ENCODE peak calls at places on chromosome 18, in six cellular contexts. R is tibial artery, W is stomach, F is HL-60, H is astrocyte, U is spleen. T is an unnamed sample.
A peak's percentile ranks its signal among the peaks of the same experiment; 100 is the strongest.

GRCh38 chr18:63831080-63831788 is 56.0 kb downstream of the SERPINB7 start:
- DNase-seq in R (no peak), W (no peak), F (peak; percentile 89), H (peak; percentile 84), U (no peak), T (no peak)

GRCh38 chr18:493974-494601 is 6.4 kb downstream of the COLEC12 start:
- DNase-seq in R (no peak), W (no peak), F (no peak), H (no peak), U (no peak), T (no peak)

GRCh38 chr18:321839-322467 is 54.1 kb upstream of the THOC1 start:
- DNase-seq in R (no peak), W (no peak), F (no peak), H (no peak), U (no peak), T (no peak)

GRCh38 chr18:35470440-35470839 is 27.3 kb downstream of the INO80C start:
- DNase-seq in R (no peak), W (peak; percentile 52), F (no peak), H (no peak), U (no peak), T (no peak)

GRCh38 chr18:55859116-55859515 is 271.1 kb upstream of the TCF4 start:
- DNase-seq in R (no peak), W (no peak), F (no peak), H (no peak), U (no peak), T (no peak)

GRCh38 chr18:50707841-50708240 is 112.0 kb downstream of the MRO start:
- DNase-seq in R (peak; percentile 39), W (no peak), F (no peak), H (no peak), U (peak; percentile 2), T (no peak)

GRCh38 chr18:51666717-51667320 is 469.3 kb upstream of the MEX3C start:
- DNase-seq in R (no peak), W (peak; percentile 31), F (no peak), H (peak; percentile 1), U (no peak), T (peak; percentile 70)

GRCh38 chr18:30634249-30634648 is 408.3 kb downstream of the DSC3 start:
- DNase-seq in R (no peak), W (no peak), F (no peak), H (no peak), U (no peak), T (no peak)

GRCh38 chr18:35290070-35290735 is at the start of gene ZSCAN30:
- DNase-seq in R (peak; percentile 94), W (peak; percentile 96), F (peak; percentile 98), H (peak; percentile 90), U (peak; percentile 98), T (peak; percentile 96)

GRCh38 chr18:47847635-47848034 is 82.8 kb downstream of the SMAD2 start:
- DNase-seq in R (no peak), W (no peak), F (no peak), H (no peak), U (no peak), T (no peak)

GRCh38 chr18:10927980-10928605 is 221.3 kb downstream of the PIEZO2 start:
- DNase-seq in R (no peak), W (no peak), F (no peak), H (peak; percentile 36), U (no peak), T (no peak)

GRCh38 chr18:59884331-59884730 is 15.5 kb upstream of the PMAIP1 start:
- DNase-seq in R (no peak), W (no peak), F (no peak), H (no peak), U (no peak), T (no peak)

GRCh38 chr18:48929951-48930713 is 20.6 kb downstream of the SMAD7 start:
- DNase-seq in R (peak; percentile 59), W (peak; percentile 74), F (no peak), H (peak; percentile 89), U (no peak), T (peak; percentile 90)
- H3K4me3 ChIP-seq in R (peak overlapping the region; percentile 42), W (peak overlapping the region; percentile 12), F (no peak overlapping the region), H (no peak overlapping the region), U (no peak overlapping the region), T (no peak overlapping the region)

DNA sequence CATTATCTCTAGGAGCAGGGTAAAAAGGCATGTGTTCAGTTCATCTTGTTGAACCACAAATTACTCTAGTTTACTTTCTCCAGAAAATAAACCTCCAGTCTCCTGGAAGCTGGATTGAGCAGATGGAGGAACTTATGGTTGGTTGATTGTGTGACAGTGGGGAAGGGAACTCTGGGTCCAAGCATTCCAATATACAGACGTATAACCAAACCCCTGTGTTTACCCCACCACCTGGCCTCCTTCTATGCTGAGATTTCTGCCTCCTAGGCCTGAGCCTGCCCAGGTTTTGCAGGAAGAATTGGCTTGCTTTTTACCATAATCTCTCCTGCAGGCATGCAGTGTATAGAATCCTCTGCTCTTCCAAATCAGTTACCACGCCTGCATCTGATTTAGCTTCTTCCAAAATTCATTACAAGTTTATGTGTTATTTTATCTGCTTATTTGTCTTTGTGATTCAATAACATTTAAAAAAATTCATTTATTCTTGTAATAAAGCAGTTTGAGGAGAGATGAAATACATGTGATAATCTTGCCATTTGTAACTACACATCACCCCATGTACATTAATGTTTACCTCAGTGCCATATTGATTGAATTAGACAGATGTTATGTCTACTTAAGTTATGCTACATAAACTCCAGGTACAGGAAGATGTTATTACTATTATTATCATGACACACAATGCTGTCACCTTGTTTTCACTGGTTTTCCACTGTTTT is 2.5 kb upstream of the RAB27B start:
- DNase-seq in R (no peak), W (no peak), F (no peak), H (no peak), U (no peak), T (no peak)
- H3K27me3 ChIP-seq in R (peaks cover 4% of the 10 kb centered on the region), W (no peaks in the 10 kb centered on the region), F (peaks cover 32% of the 10 kb centered on the region), H (no peaks in the 10 kb centered on the region), U (peaks cover 17% of the 10 kb centered on the region), T (no peaks in the 10 kb centered on the region)

GRCh38 chr18:58668211-58668610 is 3.1 kb upstream of the MALT1 start:
- DNase-seq in R (no peak), W (no peak), F (no peak), H (peak; percentile 45), U (no peak), T (no peak)

GRCh38 chr18:58670561-58671121 is 624 bp upstream of the MALT1 start:
- DNase-seq in R (no peak), W (no peak), F (peak; percentile 27), H (peak; percentile 58), U (peak; percentile 70), T (peak; percentile 11)

GRCh38 chr18:58668897-58669296 is 2.4 kb upstream of the MALT1 start:
- DNase-seq in R (no peak), W (no peak), F (no peak), H (peak; percentile 80), U (no peak), T (no peak)

GRCh38 chr18:58671122-58671940 is at the start of gene MALT1:
- DNase-seq in R (peak; percentile 90), W (peak; percentile 96), F (peak; percentile 97), H (peak; percentile 77), U (peak; percentile 99), T (peak; percentile 97)

DNA sequence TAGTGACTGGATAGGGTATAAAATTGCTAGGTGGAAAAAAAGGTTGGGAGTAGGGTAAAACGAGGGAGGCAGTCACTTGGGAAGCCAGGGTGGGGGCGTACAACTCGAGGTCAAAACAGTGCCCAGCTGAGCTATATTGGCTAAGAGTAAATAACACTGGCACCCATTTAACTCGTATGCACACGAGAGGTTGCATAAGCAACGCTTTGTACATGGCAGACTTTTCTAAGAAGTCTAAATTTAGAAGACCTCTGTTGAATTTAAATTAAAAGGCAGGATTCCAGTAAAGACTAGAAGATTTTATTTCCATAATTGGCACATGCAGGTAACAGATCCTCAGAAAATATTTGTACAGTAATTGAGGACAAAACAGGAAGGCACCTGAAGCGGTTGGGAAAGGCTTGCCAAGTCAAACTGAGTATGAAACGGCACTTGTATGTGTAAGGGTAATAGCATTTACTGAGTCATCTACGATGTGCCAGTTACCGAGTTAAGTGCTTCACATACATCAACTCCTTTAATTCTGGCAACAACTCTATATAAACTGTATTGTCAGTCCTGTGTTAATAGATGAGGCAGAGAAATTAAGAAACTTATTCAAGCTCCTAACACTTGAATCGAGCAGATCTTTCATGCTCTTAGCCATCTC is 1.4 kb upstream of the MALT1 start:
- DNase-seq in R (no peak), W (no peak), F (no peak), H (peak; percentile 89), U (no peak), T (no peak)
- H3K4me3 ChIP-seq in R (no peak overlapping the region), W (no peak overlapping the region), F (no peak overlapping the region), H (peak overlapping the region; percentile 73), U (no peak overlapping the region), T (no peak overlapping the region)

GRCh38 chr18:7090771-7091170 is 26.8 kb downstream of the LAMA1 start:
- DNase-seq in R (no peak), W (no peak), F (no peak), H (peak; percentile 58), U (no peak), T (no peak)

GRCh38 chr18:7089369-7089768 is 28.2 kb downstream of the LAMA1 start:
- DNase-seq in R (no peak), W (no peak), F (no peak), H (no peak), U (no peak), T (no peak)

GRCh38 chr18:7096838-7097237 is 20.8 kb downstream of the LAMA1 start:
- DNase-seq in R (no peak), W (no peak), F (no peak), H (no peak), U (no peak), T (no peak)

GRCh38 chr18:7094432-7094831 is 23.2 kb downstream of the LAMA1 start:
- DNase-seq in R (no peak), W (no peak), F (no peak), H (no peak), U (no peak), T (no peak)
- H3K27me3 ChIP-seq in R (no peaks in the 10 kb centered on the region), W (no peaks in the 10 kb centered on the region), F (no peaks in the 10 kb centered on the region), H (no peaks in the 10 kb centered on the region), U (no peaks in the 10 kb centered on the region), T (no peaks in the 10 kb centered on the region)

GRCh38 chr18:22176622-22177495 is 7.5 kb downstream of the GATA6 start:
- DNase-seq in R (peak; percentile 53), W (no peak), F (no peak), H (no peak), U (no peak), T (peak; percentile 54)

GRCh38 chr18:22180722-22181121 is 11.3 kb downstream of the GATA6 start:
- DNase-seq in R (no peak), W (no peak), F (no peak), H (no peak), U (no peak), T (no peak)

GRCh38 chr18:22177496-22177866 is 8.1 kb downstream of the GATA6 start:
- DNase-seq in R (no peak), W (no peak), F (no peak), H (no peak), U (no peak), T (no peak)

GRCh38 chr18:22179174-22179573 is 9.8 kb downstream of the GATA6 start:
- DNase-seq in R (no peak), W (no peak), F (no peak), H (no peak), U (no peak), T (peak; percentile 55)

GRCh38 chr18:22179631-22180030 is 10.2 kb downstream of the GATA6 start:
- DNase-seq in R (no peak), W (no peak), F (no peak), H (no peak), U (no peak), T (no peak)
- H3K4me3 ChIP-seq in R (no peak overlapping the region), W (peak overlapping the region; percentile 21), F (no peak overlapping the region), H (no peak overlapping the region), U (peak overlapping the region; percentile 4), T (no peak overlapping the region)

GRCh38 chr18:45505497-45506206 is 109.6 kb upstream of the SLC14A2 start:
- DNase-seq in R (no peak), W (no peak), F (no peak), H (peak; percentile 23), U (no peak), T (no peak)
- H3K27me3 ChIP-seq in R (no peaks in the 10 kb centered on the region), W (no peaks in the 10 kb centered on the region), F (peaks cover 4% of the 10 kb centered on the region), H (peaks cover 10% of the 10 kb centered on the region), U (no peaks in the 10 kb centered on the region), T (no peaks in the 10 kb centered on the region)

T was measured in hepatocyte.